ENCODE peak calls at places on chromosomes 2 and 18, in five cellular contexts. U is IMR-90, Q is HFF-Myc, A is kidney epithelial cell, P is spleen. O is an unnamed sample.

GRCh38 chr2:191303349-191304005 is 58.3 kb downstream of the MYO1B start:
- DNase-seq in U (peak), Q (no peak), A (no peak), P (no peak), O (no peak)

GRCh38 chr2:109331864-109332848 is 203.2 kb downstream of the SH3RF3 start:
- DNase-seq in U (peak), Q (peak), A (peak), P (peak), O (peak)

GRCh38 chr2:18345848-18346247 is 214.6 kb downstream of the RDH14 start:
- DNase-seq in U (peak), Q (no peak), A (peak), P (no peak), O (no peak)

GRCh38 chr2:27990030-27990590 is 99.6 kb downstream of the BABAM2 start:
- DNase-seq in U (peak), Q (no peak), A (no peak), P (no peak), O (no peak)

GRCh38 chr2:41414486-41415230 is 633.2 kb upstream of the PKDCC start:
- DNase-seq in U (no peak), Q (peak), A (no peak), P (no peak), O (no peak)

GRCh38 chr2:159209341-159210306 is 76.9 kb downstream of the WDSUB1 start:
- DNase-seq in U (no peak), Q (no peak), A (no peak), P (peak), O (no peak)

GRCh38 chr18:69528439-69528838 is 127.8 kb downstream of the DOK6 start:
- DNase-seq in U (peak), Q (no peak), A (no peak), P (no peak), O (no peak)

GRCh38 chr18:28793911-28794310 is 617.0 kb upstream of the CDH2 start:
- DNase-seq in U (no peak), Q (no peak), A (no peak), P (no peak), O (no peak)

GRCh38 chr2:89763254-89763580 is 1071.7 kb downstream of the RPIA start:
- DNase-seq in U (no peak), Q (no peak), A (no peak), P (peak), O (no peak)
- TF ChIP-seq CTCF in U (no peak), Q (no peak), A (no peak), P (no peak), O (no peak)

GRCh38 chr2:239396881-239397681 is 3.7 kb downstream of the HDAC4 start:
- DNase-seq in U (no peak), Q (no peak), A (no peak), P (no peak), O (no peak)
- TF ChIP-seq CTCF in U (no peak), Q (no peak), A (peak), P (no peak), O (no peak)

GRCh38 chr2:11112870-11113428 is 42.3 kb upstream of the SLC66A3 start:
- DNase-seq in U (no peak), Q (no peak), A (no peak), P (no peak), O (no peak)

GRCh38 chr2:11109002-11109401 is 46.3 kb upstream of the SLC66A3 start:
- DNase-seq in U (no peak), Q (no peak), A (no peak), P (no peak), O (no peak)

GRCh38 chr2:11117776-11118175 is 37.5 kb upstream of the SLC66A3 start:
- DNase-seq in U (no peak), Q (no peak), A (no peak), P (peak), O (no peak)

DNA sequence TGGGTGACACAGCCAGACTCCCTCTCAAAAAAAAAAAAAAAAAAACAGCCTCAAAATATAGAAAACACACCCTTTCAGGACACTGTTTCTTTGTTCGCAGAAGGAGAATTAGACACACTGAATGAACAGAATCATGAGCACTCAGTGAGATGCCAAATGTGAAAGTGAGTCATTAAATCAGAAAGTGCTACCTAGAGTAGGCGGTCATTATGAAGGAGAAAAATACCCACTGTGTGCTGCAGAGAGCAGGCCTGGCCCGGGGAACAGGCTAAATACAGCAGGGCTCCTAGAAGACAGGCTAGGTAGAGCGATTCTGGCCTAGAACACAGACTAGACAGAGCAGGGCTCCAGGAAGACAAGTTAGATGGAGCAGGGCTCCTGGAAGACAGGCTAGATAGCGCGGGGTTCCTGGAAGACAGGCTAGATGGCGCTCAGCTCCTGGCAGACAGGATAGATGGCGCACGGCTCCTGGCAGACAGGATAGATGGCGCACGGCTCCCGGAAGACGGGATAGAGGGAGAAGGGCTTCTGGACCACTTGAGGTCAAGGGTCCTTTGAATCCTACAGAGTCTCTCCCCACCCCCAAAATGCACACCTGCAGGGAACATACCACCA is 43.3 kb upstream of the SLC66A3 start:
- DNase-seq in U (no peak), Q (no peak), A (no peak), P (no peak), O (no peak)
- TF ChIP-seq CTCF in U (no peak), Q (no peak), A (no peak), P (no peak), O (no peak)

GRCh38 chr18:76875390-76876330 is 53.3 kb downstream of the ZNF236 start:
- DNase-seq in U (peak), Q (no peak), A (no peak), P (no peak), O (no peak)

GRCh38 chr18:76873713-76874112 is 51.4 kb downstream of the ZNF236 start:
- DNase-seq in U (no peak), Q (no peak), A (no peak), P (no peak), O (no peak)

GRCh38 chr18:76873311-76873710 is 51.0 kb downstream of the ZNF236 start:
- DNase-seq in U (no peak), Q (no peak), A (no peak), P (no peak), O (no peak)

GRCh38 chr18:76878426-76878825 is 56.1 kb downstream of the ZNF236 start:
- DNase-seq in U (no peak), Q (no peak), A (no peak), P (no peak), O (no peak)

GRCh38 chr18:76874643-76875389 is 52.5 kb downstream of the ZNF236 start:
- DNase-seq in U (no peak), Q (no peak), A (no peak), P (no peak), O (no peak)
- TF ChIP-seq CTCF in U (no peak), Q (no peak), A (no peak), P (no peak), O (no peak)

GRCh38 chr2:177693658-177694334 is 301.2 kb downstream of the AGPS start:
- DNase-seq in U (no peak), Q (no peak), A (no peak), P (no peak), O (no peak)

GRCh38 chr2:177691177-177691576 is 298.6 kb downstream of the AGPS start:
- DNase-seq in U (no peak), Q (no peak), A (no peak), P (no peak), O (no peak)

GRCh38 chr2:177692042-177692823 is 299.7 kb downstream of the AGPS start:
- DNase-seq in U (no peak), Q (no peak), A (peak), P (no peak), O (peak)

GRCh38 chr2:177694348-177694747 is 301.8 kb downstream of the AGPS start:
- DNase-seq in U (no peak), Q (no peak), A (no peak), P (no peak), O (no peak)

GRCh38 chr2:177692828-177693269 is 300.3 kb downstream of the AGPS start:
- DNase-seq in U (no peak), Q (no peak), A (peak), P (no peak), O (peak)
- TF ChIP-seq CTCF in U (no peak), Q (no peak), A (peak), P (no peak), O (peak)

DNA sequence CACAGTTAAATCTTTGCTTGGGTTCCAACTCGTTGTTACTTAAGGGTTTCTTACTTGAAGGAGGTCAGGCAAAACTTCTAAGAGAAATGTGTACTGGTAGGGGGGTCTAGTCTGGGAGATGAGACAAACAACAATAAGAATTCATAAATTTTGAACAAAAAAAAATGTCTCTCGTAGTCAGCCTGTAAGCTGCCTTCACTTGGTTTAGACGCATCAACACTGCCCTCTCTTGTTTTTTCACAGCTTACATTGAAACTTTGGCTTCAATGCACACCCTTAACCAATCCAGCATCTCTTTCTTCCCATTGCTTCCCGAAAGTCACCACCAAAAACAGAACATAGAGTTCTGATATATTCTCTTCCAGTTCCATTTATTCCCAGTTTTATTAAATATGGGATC is 576.4 kb upstream of the PIK3C3 start:
- DNase-seq in U (peak), Q (no peak), A (no peak), P (no peak), O (peak)
- TF ChIP-seq CTCF in U (peak), Q (no peak), A (no peak), P (no peak), O (peak)